ENCODE peak calls at places on chromosomes 1 and 21, in eight cellular contexts. S is body of pancreas; C is BE2C; I is PC-3; F is fibroblast of pulmonary artery; P is CD8-positive, alpha-beta T cell; G is WTC11; Q is astrocyte of the spinal cord. U is an unnamed sample.

GRCh38 chr21:42153046-42153685 is 65.8 kb upstream of the ABCG1 start:
- DNase-seq in I (no peak), S (no peak), Q (no peak), P (no peak), F (no peak), G (no peak), C (no peak), U (no peak)

GRCh38 chr21:41715649-41716321 is 51.1 kb downstream of the RIPK4 start:
- DNase-seq in I (peak), C (no peak), P (no peak), F (no peak), G (no peak), S (peak), Q (no peak), U (peak)

GRCh38 chr1:83854456-83854855 is 144.5 kb downstream of the TTLL7 start:
- DNase-seq in G (no peak), I (no peak), Q (no peak), S (no peak), C (no peak), F (no peak), P (no peak), U (no peak)

GRCh38 chr1:108947871-108948525 is 15.3 kb downstream of the CLCC1 start:
- DNase-seq in G (no peak), F (peak), C (no peak), P (no peak), I (no peak), S (no peak), Q (peak), U (no peak)

GRCh38 chr1:209769171-209769904 is 13.5 kb downstream of the TRAF3IP3 start:
- DNase-seq in I (peak), P (peak), S (peak), F (peak), C (no peak), G (no peak), Q (peak), U (no peak)

GRCh38 chr1:48841945-48842344 is 65.3 kb upstream of the BEND5 start:
- DNase-seq in F (no peak), C (no peak), P (no peak), I (no peak), Q (no peak), G (no peak), S (no peak), U (no peak)

GRCh38 chr1:20035114-20035513 is 34.9 kb upstream of the PLA2G5 start:
- DNase-seq in G (no peak), S (no peak), I (no peak), F (peak), C (no peak), P (no peak), Q (no peak), U (no peak)

GRCh38 chr21:36211660-36212512 is 55.3 kb downstream of the DOP1B start:
- DNase-seq in S (no peak), G (no peak), P (no peak), F (peak), C (no peak), Q (peak), I (peak), U (no peak)

GRCh38 chr1:246306415-246307037 is 200.6 kb downstream of the SMYD3 start:
- DNase-seq in F (peak), Q (no peak), I (no peak), P (no peak), C (no peak), S (no peak), G (no peak), U (no peak)

GRCh38 chr1:54001620-54002019 is 16.4 kb downstream of the LDLRAD1 start:
- DNase-seq in C (no peak), S (no peak), P (no peak), F (no peak), G (no peak), I (no peak), Q (no peak), U (no peak)

GRCh38 chr1:49051647-49052046 is 275.0 kb upstream of the BEND5 start:
- DNase-seq in S (no peak), Q (no peak), G (no peak), I (no peak), C (no peak), P (no peak), F (no peak), U (no peak)

GRCh38 chr1:154955039-154955717 is 721 bp downstream of the PBXIP1 start:
- DNase-seq in Q (peak), C (peak), S (peak), P (peak), F (peak), G (peak), I (no peak), U (peak)

GRCh38 chr1:154954541-154954940 is 1.4 kb downstream of the PBXIP1 start:
- DNase-seq in F (no peak), Q (no peak), P (no peak), I (no peak), C (no peak), S (no peak), G (no peak), U (no peak)

GRCh38 chr1:154956557-154956956 is 658 bp upstream of the PBXIP1 start:
- DNase-seq in P (no peak), C (no peak), G (no peak), S (no peak), Q (no peak), F (no peak), I (no peak), U (no peak)

GRCh38 chr1:154957258-154957657 is 1.4 kb upstream of the PBXIP1 start:
- DNase-seq in G (no peak), I (no peak), Q (no peak), P (no peak), S (no peak), C (no peak), F (no peak), U (no peak)

GRCh38 chr1:154955718-154956513 is at the start of gene PBXIP1:
- DNase-seq in G (peak), Q (peak), P (peak), S (peak), C (peak), I (peak), F (peak), U (peak)
- TF ChIP-seq CTCF in G (no peak), Q (peak), P (no peak), S (peak), C (no peak), I (peak), F (peak), U (peak)

GRCh38 chr1:200903793-200904192 is 9.1 kb downstream of the INAVA start:
- DNase-seq in S (no peak), P (no peak), I (no peak), Q (no peak), C (no peak), G (no peak), F (no peak), U (no peak)

GRCh38 chr1:200907611-200908097 is 13.0 kb downstream of the INAVA start:
- DNase-seq in Q (no peak), G (no peak), P (no peak), C (no peak), I (peak), F (peak), S (no peak), U (no peak)

GRCh38 chr1:200906491-200906890 is 11.8 kb downstream of the INAVA start:
- DNase-seq in C (no peak), S (no peak), Q (no peak), G (no peak), I (no peak), P (no peak), F (no peak), U (no peak)

GRCh38 chr1:200904772-200905171 is 10.1 kb downstream of the INAVA start:
- DNase-seq in Q (no peak), C (no peak), P (no peak), S (no peak), G (no peak), F (no peak), I (no peak), U (no peak)

GRCh38 chr1:200905411-200906052 is 10.8 kb downstream of the INAVA start:
- DNase-seq in G (no peak), F (no peak), P (no peak), Q (peak), C (no peak), S (no peak), I (peak), U (no peak)
- TF ChIP-seq CTCF in G (no peak), F (no peak), P (no peak), Q (no peak), C (no peak), S (no peak), I (no peak), U (no peak)

DNA sequence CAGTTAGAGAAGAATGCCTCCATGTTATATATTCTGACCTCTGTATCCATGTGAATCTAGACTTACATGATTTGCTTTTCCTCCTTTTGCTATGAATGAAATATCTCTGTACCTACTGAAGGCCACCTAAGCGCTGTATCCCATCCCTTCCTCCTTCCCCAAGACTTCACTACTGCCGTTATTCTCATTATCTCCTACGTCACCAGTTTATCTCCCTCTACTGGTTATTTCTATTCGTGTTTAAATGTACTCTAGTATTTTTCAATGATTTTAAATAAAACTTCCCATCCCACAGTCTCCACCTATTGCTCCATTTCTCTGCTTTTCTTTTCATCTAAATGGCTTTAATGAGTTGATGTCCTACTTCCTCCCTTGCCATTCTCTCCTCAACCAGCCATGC is 110.0 kb downstream of the KCTD3 start:
- DNase-seq in F (no peak), G (no peak), P (no peak), Q (no peak), C (no peak), S (no peak), I (peak), U (no peak)
- TF ChIP-seq CTCF in F (no peak), G (no peak), P (no peak), Q (no peak), C (no peak), S (no peak), I (peak), U (no peak)

GRCh38 chr21:33266050-33266783 is at the start of gene IL10RB:
- DNase-seq in F (peak), Q (peak), I (peak), C (peak), S (peak), G (peak), P (peak), U (peak)

GRCh38 chr21:33264561-33264960 is 1.6 kb upstream of the IL10RB start:
- DNase-seq in S (no peak), C (no peak), I (no peak), F (no peak), P (no peak), G (no peak), Q (no peak), U (peak)

GRCh38 chr21:33267250-33267649 is 1.1 kb downstream of the IL10RB start:
- DNase-seq in P (no peak), G (no peak), C (no peak), I (no peak), S (no peak), F (no peak), Q (no peak), U (no peak)

GRCh38 chr21:33266784-33267135 is 593 bp downstream of the IL10RB start:
- DNase-seq in S (no peak), Q (no peak), G (no peak), C (no peak), F (no peak), I (no peak), P (no peak), U (no peak)

GRCh38 chr21:33265664-33266049 is 510 bp upstream of the IL10RB start:
- DNase-seq in Q (no peak), C (no peak), S (no peak), G (no peak), P (no peak), I (peak), F (no peak), U (no peak)
- TF ChIP-seq CTCF in Q (no peak), C (no peak), S (no peak), G (no peak), P (no peak), I (no peak), F (no peak), U (no peak)

GRCh38 chr1:229102741-229103480 is 168.0 kb upstream of the RAB4A start:
- DNase-seq in P (no peak), G (peak), C (no peak), I (no peak), F (peak), Q (no peak), S (no peak), U (no peak)
- TF ChIP-seq CTCF in P (no peak), G (peak), C (peak), I (peak), F (peak), Q (no peak), S (no peak), U (no peak)

DNA sequence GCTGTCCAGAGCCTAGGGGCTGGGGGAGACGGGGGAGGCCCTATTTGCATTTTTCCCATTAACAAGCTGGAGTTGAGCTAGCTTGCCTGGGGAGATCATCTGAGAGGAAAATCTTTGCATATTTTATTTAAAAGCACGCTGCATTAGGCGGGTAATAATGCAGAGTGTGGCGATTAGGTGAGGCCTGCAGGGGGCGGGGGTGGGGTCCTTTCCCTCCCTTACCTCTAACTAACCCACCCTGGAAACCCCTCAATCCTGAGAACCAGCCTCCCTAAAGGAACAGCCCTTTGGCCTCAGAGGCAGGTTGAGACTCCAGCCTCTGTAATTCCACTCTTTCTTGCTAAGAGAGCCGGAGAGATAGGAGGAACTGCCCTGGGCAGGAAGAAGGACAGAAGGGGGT is 16.1 kb downstream of the C1orf216 start:
- DNase-seq in S (no peak), C (no peak), I (no peak), Q (no peak), F (no peak), P (no peak), G (no peak), U (no peak)
- TF ChIP-seq CTCF in S (no peak), C (no peak), I (peak), Q (no peak), F (no peak), P (no peak), G (peak), U (no peak)

DNA sequence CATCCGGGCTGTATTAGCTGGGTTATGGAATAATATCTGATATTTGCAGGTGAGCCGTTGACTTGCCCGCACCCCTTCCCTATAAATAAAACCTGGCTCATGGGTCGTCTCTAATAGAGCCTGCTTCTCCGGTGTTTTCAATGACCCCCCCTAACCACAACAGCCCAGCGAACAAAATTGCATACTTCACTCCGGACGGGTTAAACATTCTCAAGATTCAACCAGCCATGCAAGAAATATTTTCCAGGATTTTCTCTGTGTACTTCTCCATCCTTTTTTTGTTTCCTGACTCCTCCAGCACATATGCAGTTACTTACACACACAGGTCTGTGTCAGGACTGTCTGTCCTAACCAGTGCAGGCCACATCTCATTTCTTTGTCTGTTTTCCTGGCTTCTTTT is 267.7 kb downstream of the ZNF648 start:
- DNase-seq in C (no peak), S (no peak), I (no peak), G (no peak), P (no peak), Q (no peak), F (no peak), U (no peak)
- TF ChIP-seq CTCF in C (no peak), S (no peak), I (no peak), G (no peak), P (no peak), Q (no peak), F (no peak), U (no peak)

GRCh38 chr1:2104621-2105427 is 54.6 kb downstream of the PRKCZ start:
- DNase-seq in P (no peak), I (no peak), C (no peak), G (peak), F (no peak), Q (no peak), S (peak), U (peak)
- TF ChIP-seq CTCF in P (no peak), I (no peak), C (no peak), G (no peak), F (no peak), Q (peak), S (no peak), U (peak)